ENCODE peak calls at places on chromosome 7, in nine cellular contexts. One of them, this sample, is unnamed.

GRCh38 chr7:139592801-139593461 is 69.4 kb downstream of the CLEC2L start:
- DNase-seq in NCI-H460: no peak
- DNase-seq in EL: no peak
- DNase-seq in effector memory CD8-positive, alpha-beta T cell: no peak
- DNase-seq in LHCN-M2: no peak
- DNase-seq in C1 segment of cervical spinal cord: no peak
- DNase-seq in stimulated activated CD4-positive, alpha-beta T cell treated with anti-CD3 and anti-CD28 coated beads, TNF-alpha, amount 100 ng/mL, for 1 hour: no peak
- DNase-seq in endothelial cell: no peak
- DNase-seq in hippocampal formation: no peak
- DNase-seq in this sample: no peak

GRCh38 chr7:74441801-74442200 is 11.9 kb upstream of the GTF2IRD1 start:
- DNase-seq in endothelial cell: no peak
- DNase-seq in NCI-H460: no peak
- DNase-seq in stimulated activated CD4-positive, alpha-beta T cell treated with anti-CD3 and anti-CD28 coated beads, TNF-alpha, amount 100 ng/mL, for 1 hour: no peak
- DNase-seq in effector memory CD8-positive, alpha-beta T cell: no peak
- DNase-seq in C1 segment of cervical spinal cord: no peak
- DNase-seq in hippocampal formation: no peak
- DNase-seq in LHCN-M2: no peak
- DNase-seq in EL: peak
- DNase-seq in this sample: no peak

GRCh38 chr7:49802600-49802999 is 29.2 kb downstream of the VWC2 start:
- DNase-seq in effector memory CD8-positive, alpha-beta T cell: no peak
- DNase-seq in LHCN-M2: no peak
- DNase-seq in hippocampal formation: no peak
- DNase-seq in stimulated activated CD4-positive, alpha-beta T cell treated with anti-CD3 and anti-CD28 coated beads, TNF-alpha, amount 100 ng/mL, for 1 hour: no peak
- DNase-seq in EL: no peak
- DNase-seq in endothelial cell: no peak
- DNase-seq in C1 segment of cervical spinal cord: no peak
- DNase-seq in NCI-H460: no peak
- DNase-seq in this sample: no peak

GRCh38 chr7:158113321-158114025 is 474.1 kb downstream of the PTPRN2 start:
- DNase-seq in C1 segment of cervical spinal cord: no peak
- DNase-seq in hippocampal formation: no peak
- DNase-seq in stimulated activated CD4-positive, alpha-beta T cell treated with anti-CD3 and anti-CD28 coated beads, TNF-alpha, amount 100 ng/mL, for 1 hour: no peak
- DNase-seq in LHCN-M2: no peak
- DNase-seq in endothelial cell: no peak
- DNase-seq in EL: no peak
- DNase-seq in effector memory CD8-positive, alpha-beta T cell: no peak
- DNase-seq in NCI-H460: no peak
- DNase-seq in this sample: no peak

GRCh38 chr7:5750026-5750425 is 31.4 kb downstream of the RNF216 start:
- DNase-seq in stimulated activated CD4-positive, alpha-beta T cell treated with anti-CD3 and anti-CD28 coated beads, TNF-alpha, amount 100 ng/mL, for 1 hour: no peak
- DNase-seq in LHCN-M2: no peak
- DNase-seq in endothelial cell: no peak
- DNase-seq in EL: no peak
- DNase-seq in C1 segment of cervical spinal cord: no peak
- DNase-seq in NCI-H460: no peak
- DNase-seq in hippocampal formation: no peak
- DNase-seq in effector memory CD8-positive, alpha-beta T cell: no peak
- DNase-seq in this sample: no peak

GRCh38 chr7:84746347-84746746 is 440.5 kb downstream of the SEMA3D start:
- DNase-seq in hippocampal formation: no peak
- DNase-seq in endothelial cell: no peak
- DNase-seq in EL: no peak
- DNase-seq in NCI-H460: no peak
- DNase-seq in effector memory CD8-positive, alpha-beta T cell: no peak
- DNase-seq in C1 segment of cervical spinal cord: no peak
- DNase-seq in LHCN-M2: peak
- DNase-seq in stimulated activated CD4-positive, alpha-beta T cell treated with anti-CD3 and anti-CD28 coated beads, TNF-alpha, amount 100 ng/mL, for 1 hour: no peak
- DNase-seq in this sample: no peak

GRCh38 chr7:7344583-7344982 is 162.2 kb downstream of the C1GALT1 start:
- DNase-seq in C1 segment of cervical spinal cord: no peak
- DNase-seq in EL: no peak
- DNase-seq in stimulated activated CD4-positive, alpha-beta T cell treated with anti-CD3 and anti-CD28 coated beads, TNF-alpha, amount 100 ng/mL, for 1 hour: no peak
- DNase-seq in endothelial cell: no peak
- DNase-seq in effector memory CD8-positive, alpha-beta T cell: no peak
- DNase-seq in hippocampal formation: no peak
- DNase-seq in NCI-H460: no peak
- DNase-seq in LHCN-M2: no peak
- DNase-seq in this sample: no peak

GRCh38 chr7:31478744-31479143 is 35.1 kb upstream of the ITPRID1 start:
- DNase-seq in LHCN-M2: no peak
- DNase-seq in stimulated activated CD4-positive, alpha-beta T cell treated with anti-CD3 and anti-CD28 coated beads, TNF-alpha, amount 100 ng/mL, for 1 hour: no peak
- DNase-seq in endothelial cell: no peak
- DNase-seq in NCI-H460: no peak
- DNase-seq in EL: no peak
- DNase-seq in hippocampal formation: no peak
- DNase-seq in C1 segment of cervical spinal cord: no peak
- DNase-seq in effector memory CD8-positive, alpha-beta T cell: no peak
- DNase-seq in this sample: no peak

This sample was measured in activated CD8-positive, alpha-beta memory T cell treated with anti-CD3 and anti-CD28 coated beads for 4 hours.